ENCODE peak calls at places on chromosomes 1 and 21, in ten cellular contexts. C is body of pancreas; L is NCI-H2081; R is T-helper 17 cell; M is ovary; H is NCI-H1417; N is activated CD4-positive, alpha-beta T cell treated with anti-CD3 and anti-CD28 coated beads, Interleukin-2, amount 50 U/mL, for 1 hour; K is effector memory CD4-positive, alpha-beta T cell; O is midbrain; A is MCF 10A. U is an unnamed sample.

GRCh38 chr1:86965012-86965826 is 50.8 kb downstream of the HS2ST1 start:
- DNase-seq in C (peak; percentile 31), L (peak; percentile 1), R (no peak), M (no peak), H (peak; percentile 11), N (peak; percentile 5), K (no peak), O (peak; percentile 5), A (peak; percentile 48), U (no peak)

GRCh38 chr1:3329640-3330281 is 124.7 kb upstream of the ARHGEF16 start:
- DNase-seq in C (no peak), L (no peak), R (no peak), M (no peak), H (peak; percentile 63), N (no peak), K (no peak), O (no peak), A (no peak), U (peak; percentile 43)

GRCh38 chr1:113980120-113980519 is 846 bp downstream of the OLFML3 start:
- DNase-seq in C (peak; percentile 25), L (no peak), R (no peak), M (peak; percentile 89), H (peak; percentile 17), N (no peak), K (no peak), O (no peak), A (no peak), U (peak; percentile 77)

GRCh38 chr1:174451408-174451807 is 3.6 kb downstream of the GPR52 start:
- DNase-seq in C (no peak), L (no peak), R (no peak), M (no peak), H (no peak), N (no peak), K (no peak), O (no peak), A (no peak), U (no peak)

GRCh38 chr1:38677756-38678155 is 181.8 kb downstream of the RRAGC start:
- DNase-seq in C (no peak), L (no peak), R (no peak), M (no peak), H (no peak), N (no peak), K (no peak), O (no peak), A (no peak), U (no peak)

GRCh38 chr1:168408531-168409242 is 128.0 kb downstream of the TBX19 start:
- DNase-seq in C (no peak), L (no peak), R (no peak), M (no peak), H (no peak), N (peak; percentile 30), K (peak; percentile 17), O (no peak), A (peak; percentile 90), U (no peak)

GRCh38 chr1:26132825-26133167 is 21.2 kb downstream of the PDIK1L start:
- DNase-seq in C (no peak), L (no peak), R (no peak), M (no peak), H (no peak), N (no peak), K (no peak), O (no peak), A (no peak), U (no peak)

GRCh38 chr1:209802117-209802779 is 3.7 kb downstream of the IRF6 start:
- DNase-seq in C (peak; percentile 41), L (no peak), R (no peak), M (no peak), H (no peak), N (no peak), K (no peak), O (no peak), A (peak; percentile 68), U (no peak)

GRCh38 chr1:243490748-243491686 is 235.2 kb downstream of the SDCCAG8 start:
- DNase-seq in C (peak; percentile 28), L (no peak), R (no peak), M (no peak), H (no peak), N (no peak), K (no peak), O (no peak), A (no peak), U (no peak)

GRCh38 chr21:46100426-46100825 is 2.5 kb downstream of the COL6A2 start:
- DNase-seq in C (no peak), L (no peak), R (no peak), M (peak; percentile 29), H (no peak), N (no peak), K (no peak), O (no peak), A (peak; percentile 20), U (no peak)

GRCh38 chr21:15935530-15935929 is 205.7 kb downstream of the USP25 start:
- DNase-seq in C (no peak), L (no peak), R (no peak), M (no peak), H (no peak), N (no peak), K (no peak), O (no peak), A (peak; percentile 15), U (no peak)

GRCh38 chr21:37758997-37759396 is 157.3 kb downstream of the KCNJ6 start:
- DNase-seq in C (peak; percentile 33), L (peak; percentile 16), R (no peak), M (no peak), H (no peak), N (no peak), K (no peak), O (no peak), A (peak; percentile 54), U (peak; percentile 78)

GRCh38 chr21:35010450-35010849 is 38.7 kb downstream of the RUNX1 start:
- DNase-seq in C (no peak), L (no peak), R (no peak), M (no peak), H (no peak), N (no peak), K (no peak), O (no peak), A (no peak), U (no peak)

U was measured in left lung.